ENCODE peak calls at places on chromosomes 7 and 10, in five cellular contexts. One of them, this sample, is unnamed.

GRCh38 chr10:118300266-118300665 is 41.9 kb downstream of the FAM204A start:
- DNase-seq in anterior cingulate cortex: no peak
- DNase-seq in colonic mucosa: no peak
- DNase-seq in stomach: no peak
- DNase-seq in nephron progenitor cell: no peak
- DNase-seq in this sample: no peak

GRCh38 chr7:131683536-131684125 is 127.2 kb upstream of the PODXL start:
- DNase-seq in anterior cingulate cortex: no peak
- DNase-seq in colonic mucosa: no peak
- DNase-seq in stomach: no peak
- DNase-seq in nephron progenitor cell: no peak
- DNase-seq in this sample: no peak

GRCh38 chr10:23657677-23658076 is 218.8 kb downstream of the OTUD1 start:
- DNase-seq in anterior cingulate cortex: no peak
- DNase-seq in colonic mucosa: no peak
- DNase-seq in stomach: no peak
- DNase-seq in nephron progenitor cell: no peak
- DNase-seq in this sample: no peak

GRCh38 chr10:43311794-43312193 is 44.9 kb upstream of the RASGEF1A start:
- DNase-seq in anterior cingulate cortex: no peak
- DNase-seq in colonic mucosa: no peak
- DNase-seq in stomach: no peak
- DNase-seq in nephron progenitor cell: no peak
- DNase-seq in this sample: no peak

GRCh38 chr10:83961620-83962019 is 177.7 kb upstream of the GHITM start:
- DNase-seq in anterior cingulate cortex: no peak
- DNase-seq in colonic mucosa: no peak
- DNase-seq in stomach: no peak
- DNase-seq in nephron progenitor cell: no peak
- DNase-seq in this sample: no peak

GRCh38 chr10:3385487-3385886 is 212.9 kb upstream of the PITRM1 start:
- DNase-seq in anterior cingulate cortex: no peak
- DNase-seq in colonic mucosa: no peak
- DNase-seq in stomach: no peak
- DNase-seq in nephron progenitor cell: no peak
- DNase-seq in this sample: no peak

GRCh38 chr10:78277734-78278404 is 244.2 kb downstream of the RPS24 start:
- DNase-seq in anterior cingulate cortex: peak; percentile 52
- DNase-seq in colonic mucosa: no peak
- DNase-seq in stomach: no peak
- DNase-seq in nephron progenitor cell: no peak
- DNase-seq in this sample: no peak

GRCh38 chr10:22544325-22545068 is 169.9 kb downstream of the PIP4K2A start:
- DNase-seq in anterior cingulate cortex: no peak
- DNase-seq in colonic mucosa: no peak
- DNase-seq in stomach: no peak
- DNase-seq in nephron progenitor cell: no peak
- DNase-seq in this sample: no peak

GRCh38 chr10:59625842-59626522 is 83.7 kb downstream of the SLC16A9 start:
- DNase-seq in anterior cingulate cortex: peak; percentile 25
- DNase-seq in colonic mucosa: peak; percentile 37
- DNase-seq in stomach: peak; percentile 33
- DNase-seq in nephron progenitor cell: peak; percentile 47
- DNase-seq in this sample: peak; percentile 71

GRCh38 chr7:91289633-91290260 is 25.5 kb downstream of the FZD1 start:
- DNase-seq in anterior cingulate cortex: no peak
- DNase-seq in colonic mucosa: no peak
- DNase-seq in stomach: no peak
- DNase-seq in nephron progenitor cell: no peak
- DNase-seq in this sample: no peak

GRCh38 chr7:33379891-33380525 is 250.6 kb downstream of the BBS9 start:
- DNase-seq in anterior cingulate cortex: no peak
- DNase-seq in colonic mucosa: no peak
- DNase-seq in stomach: no peak
- DNase-seq in nephron progenitor cell: no peak
- DNase-seq in this sample: no peak

GRCh38 chr10:22435650-22436049 is 90.4 kb downstream of the SPAG6 start:
- DNase-seq in anterior cingulate cortex: no peak
- DNase-seq in colonic mucosa: no peak
- DNase-seq in stomach: no peak
- DNase-seq in nephron progenitor cell: no peak
- DNase-seq in this sample: no peak

GRCh38 chr10:126576336-126576735 is 94.2 kb downstream of the C10orf90 start:
- DNase-seq in anterior cingulate cortex: no peak
- DNase-seq in colonic mucosa: no peak
- DNase-seq in stomach: no peak
- DNase-seq in nephron progenitor cell: no peak
- DNase-seq in this sample: no peak

GRCh38 chr7:155889636-155890508 is 77.6 kb upstream of the SHH start:
- DNase-seq in anterior cingulate cortex: no peak
- DNase-seq in colonic mucosa: peak; percentile 80
- DNase-seq in stomach: peak; percentile 91
- DNase-seq in nephron progenitor cell: no peak
- DNase-seq in this sample: no peak

GRCh38 chr7:35268953-35269352 is 15.1 kb upstream of the TBX20 start:
- DNase-seq in anterior cingulate cortex: no peak
- DNase-seq in colonic mucosa: no peak
- DNase-seq in stomach: no peak
- DNase-seq in nephron progenitor cell: no peak
- DNase-seq in this sample: no peak

GRCh38 chr10:131697461-131698128 is 203.2 kb upstream of the PPP2R2D start:
- DNase-seq in anterior cingulate cortex: no peak
- DNase-seq in colonic mucosa: no peak
- DNase-seq in stomach: no peak
- DNase-seq in nephron progenitor cell: no peak
- DNase-seq in this sample: no peak

GRCh38 chr10:123399276-123399839 is 245.2 kb downstream of the BUB3 start:
- DNase-seq in anterior cingulate cortex: no peak
- DNase-seq in colonic mucosa: no peak
- DNase-seq in stomach: no peak
- DNase-seq in nephron progenitor cell: no peak
- DNase-seq in this sample: no peak

GRCh38 chr7:96679886-96680285 is 29.8 kb downstream of the SEM1 start:
- DNase-seq in anterior cingulate cortex: no peak
- DNase-seq in colonic mucosa: no peak
- DNase-seq in stomach: no peak
- DNase-seq in nephron progenitor cell: no peak
- DNase-seq in this sample: no peak

GRCh38 chr7:138864667-138865066 is 66.7 kb upstream of the ATP6V0A4 start:
- DNase-seq in anterior cingulate cortex: no peak
- DNase-seq in colonic mucosa: no peak
- DNase-seq in stomach: no peak
- DNase-seq in nephron progenitor cell: no peak
- DNase-seq in this sample: no peak

GRCh38 chr10:75611081-75611971 is 179.9 kb downstream of the LRMDA start:
- DNase-seq in anterior cingulate cortex: no peak
- DNase-seq in colonic mucosa: peak; percentile 56
- DNase-seq in stomach: no peak
- DNase-seq in nephron progenitor cell: no peak
- DNase-seq in this sample: no peak

GRCh38 chr7:155069992-155070827 is at the start of gene HTR5A:
- DNase-seq in anterior cingulate cortex: peak; percentile 32
- DNase-seq in colonic mucosa: peak; percentile 79
- DNase-seq in stomach: peak; percentile 80
- DNase-seq in nephron progenitor cell: peak; percentile 99
- DNase-seq in this sample: peak; percentile 99

GRCh38 chr10:96585726-96586418 is 940 bp downstream of the TM9SF3 start:
- DNase-seq in anterior cingulate cortex: no peak
- DNase-seq in colonic mucosa: peak; percentile 83
- DNase-seq in stomach: no peak
- DNase-seq in nephron progenitor cell: no peak
- DNase-seq in this sample: peak; percentile 28

GRCh38 chr10:110644598-110645462 is 694 bp downstream of the RBM20 start:
- DNase-seq in anterior cingulate cortex: no peak
- DNase-seq in colonic mucosa: no peak
- DNase-seq in stomach: no peak
- DNase-seq in nephron progenitor cell: peak; percentile 25
- DNase-seq in this sample: no peak

GRCh38 chr7:27170936-27171635 is 3.0 kb downstream of the HOXA10 start:
- DNase-seq in anterior cingulate cortex: no peak
- DNase-seq in colonic mucosa: no peak
- DNase-seq in stomach: no peak
- DNase-seq in nephron progenitor cell: peak; percentile 39
- DNase-seq in this sample: no peak

GRCh38 chr10:4595920-4596319 is 230.1 kb upstream of the AKR1E2 start:
- DNase-seq in anterior cingulate cortex: no peak
- DNase-seq in colonic mucosa: no peak
- DNase-seq in stomach: no peak
- DNase-seq in nephron progenitor cell: no peak
- DNase-seq in this sample: no peak

GRCh38 chr7:111871283-111871682 is 309.0 kb upstream of the IMMP2L start:
- DNase-seq in anterior cingulate cortex: no peak
- DNase-seq in colonic mucosa: no peak
- DNase-seq in stomach: no peak
- DNase-seq in nephron progenitor cell: no peak
- DNase-seq in this sample: no peak

GRCh38 chr7:149228831-149229471 is 10.5 kb upstream of the ZNF212 start:
- DNase-seq in anterior cingulate cortex: no peak
- DNase-seq in colonic mucosa: no peak
- DNase-seq in stomach: no peak
- DNase-seq in nephron progenitor cell: no peak
- DNase-seq in this sample: no peak

GRCh38 chr10:72772031-72772430 is 80.1 kb downstream of the MCU start:
- DNase-seq in anterior cingulate cortex: no peak
- DNase-seq in colonic mucosa: no peak
- DNase-seq in stomach: no peak
- DNase-seq in nephron progenitor cell: no peak
- DNase-seq in this sample: no peak

GRCh38 chr7:56063882-56064625 is at the start of gene SUMF2:
- DNase-seq in anterior cingulate cortex: peak; percentile 90
- DNase-seq in colonic mucosa: peak; percentile 93
- DNase-seq in stomach: peak; percentile 92
- DNase-seq in nephron progenitor cell: peak; percentile 95
- DNase-seq in this sample: peak; percentile 98

GRCh38 chr7:156896388-156897022 is 3.5 kb upstream of the LMBR1 start:
- DNase-seq in anterior cingulate cortex: no peak
- DNase-seq in colonic mucosa: no peak
- DNase-seq in stomach: no peak
- DNase-seq in nephron progenitor cell: no peak
- DNase-seq in this sample: no peak